ENCODE peak calls at places on chromosomes 5 and 9, in ten cellular contexts. N is HCT116, A is transverse colon, I is DND-41, W is psoas muscle, O is left lung, H is lung, X is pancreas, F is neural progenitor cell, J is cardiac muscle cell. G is an unnamed sample.

GRCh38 chr9:6644346-6645152 is 980 bp downstream of the GLDC start:
- DNase-seq in W (no peak), H (no peak), X (no peak), F (peak; percentile 41), A (no peak), O (no peak), N (no peak), J (peak; percentile 5), I (no peak), G (no peak)

GRCh38 chr9:83572524-83572923 is 34.3 kb upstream of the FRMD3 start:
- DNase-seq in O (no peak), J (no peak), A (no peak), X (no peak), F (no peak), W (no peak), H (no peak), I (peak; percentile 15), N (no peak), G (no peak)

GRCh38 chr9:4238522-4238921 is 61.3 kb downstream of the GLIS3 start:
- DNase-seq in W (no peak), A (no peak), F (no peak), J (no peak), I (no peak), N (peak; percentile 19), H (no peak), X (no peak), O (no peak), G (no peak)

GRCh38 chr9:124390812-124391658 is 24.2 kb downstream of the PSMB7 start:
- DNase-seq in F (peak; percentile 39), W (no peak), H (no peak), X (no peak), J (no peak), I (no peak), A (no peak), N (no peak), O (no peak), G (no peak)

GRCh38 chr9:109584205-109584604 is 86.1 kb upstream of the PTPN3 start:
- DNase-seq in F (no peak), A (no peak), H (no peak), W (no peak), N (no peak), X (no peak), O (no peak), I (no peak), J (no peak), G (no peak)

GRCh38 chr9:108759399-108759798 is 96.4 kb downstream of the ACTL7B start:
- DNase-seq in H (peak; percentile 2), J (no peak), X (peak; percentile 13), F (no peak), W (no peak), O (no peak), N (no peak), A (no peak), I (no peak), G (no peak)

GRCh38 chr5:97874491-97874890 is 691.4 kb upstream of the RIOK2 start:
- DNase-seq in J (no peak), O (no peak), H (no peak), W (no peak), A (no peak), N (no peak), I (no peak), X (no peak), F (no peak), G (no peak)

GRCh38 chr5:126253406-126253805 is 169.8 kb upstream of the GRAMD2B start:
- DNase-seq in X (no peak), W (no peak), A (no peak), F (no peak), J (no peak), I (no peak), H (no peak), O (no peak), N (no peak), G (no peak)

GRCh38 chr5:160280384-160281090 is 31.8 kb downstream of the CCNJL start:
- DNase-seq in H (no peak), J (no peak), X (no peak), F (no peak), O (no peak), W (no peak), A (peak; percentile 64), I (no peak), N (no peak), G (no peak)

GRCh38 chr9:103991698-103992097 is 102.4 kb upstream of the SMC2 start:
- DNase-seq in F (no peak), J (no peak), H (no peak), X (no peak), I (no peak), W (no peak), A (no peak), O (no peak), N (no peak), G (no peak)

GRCh38 chr9:7570107-7570720 is 229.4 kb downstream of the DMAC1 start:
- DNase-seq in H (peak; percentile 48), I (peak; percentile 79), O (peak; percentile 33), N (peak; percentile 44), A (peak; percentile 60), W (no peak), F (peak; percentile 74), X (peak; percentile 8), J (peak; percentile 71), G (no peak)

GRCh38 chr5:154967419-154968024 is 26.6 kb downstream of the MRPL22 start:
- DNase-seq in N (no peak), F (peak; percentile 4), J (peak; percentile 5), H (no peak), W (no peak), I (no peak), X (no peak), A (no peak), O (no peak), G (no peak)

GRCh38 chr5:151531581-151531980 is 59.5 kb downstream of the FAT2 start:
- DNase-seq in W (no peak), J (no peak), I (no peak), N (no peak), O (no peak), F (no peak), H (no peak), A (no peak), X (no peak), G (no peak)

GRCh38 chr5:219492-219891 is 1.4 kb downstream of the SDHA start:
- DNase-seq in A (no peak), X (no peak), I (peak; percentile 45), W (no peak), H (no peak), O (no peak), N (no peak), J (peak; percentile 26), F (peak; percentile 57), G (no peak)

GRCh38 chr5:65194871-65195270 is 286.8 kb downstream of the ADAMTS6 start:
- DNase-seq in X (no peak), N (no peak), O (no peak), H (no peak), J (no peak), W (no peak), A (no peak), I (no peak), F (no peak), G (no peak)

GRCh38 chr9:13524245-13524644 is 244.8 kb upstream of the MPDZ start:
- DNase-seq in H (no peak), O (no peak), A (no peak), I (no peak), X (no peak), F (no peak), N (no peak), W (no peak), J (no peak), G (no peak)

GRCh38 chr5:176619203-176619568 is 9.2 kb upstream of the GPRIN1 start:
- DNase-seq in O (peak; percentile 73), J (peak; percentile 93), H (peak; percentile 50), N (peak; percentile 79), I (no peak), A (peak; percentile 47), X (peak; percentile 25), W (peak; percentile 89), F (peak; percentile 98), G (no peak)

GRCh38 chr5:28014779-28015178 is 976.4 kb upstream of the CDH9 start:
- DNase-seq in N (peak; percentile 3), W (no peak), H (no peak), J (no peak), X (no peak), A (no peak), I (no peak), F (no peak), O (no peak), G (no peak)

GRCh38 chr9:88251903-88252302 is 113.6 kb upstream of the SPATA31C2 start:
- DNase-seq in A (no peak), X (no peak), O (no peak), N (no peak), J (no peak), W (no peak), F (no peak), I (no peak), H (no peak), G (no peak)
- H3K4me1 ChIP-seq in A (no peaks in the 10 kb centered on the region), X (no peaks in the 10 kb centered on the region), O (no peaks in the 10 kb centered on the region), N (no peaks in the 10 kb centered on the region), J (no peaks in the 10 kb centered on the region), W (no peaks in the 10 kb centered on the region), F (no peaks in the 10 kb centered on the region), I (no peaks in the 10 kb centered on the region), H (no peaks in the 10 kb centered on the region), G (no peaks in the 10 kb centered on the region)

DNA sequence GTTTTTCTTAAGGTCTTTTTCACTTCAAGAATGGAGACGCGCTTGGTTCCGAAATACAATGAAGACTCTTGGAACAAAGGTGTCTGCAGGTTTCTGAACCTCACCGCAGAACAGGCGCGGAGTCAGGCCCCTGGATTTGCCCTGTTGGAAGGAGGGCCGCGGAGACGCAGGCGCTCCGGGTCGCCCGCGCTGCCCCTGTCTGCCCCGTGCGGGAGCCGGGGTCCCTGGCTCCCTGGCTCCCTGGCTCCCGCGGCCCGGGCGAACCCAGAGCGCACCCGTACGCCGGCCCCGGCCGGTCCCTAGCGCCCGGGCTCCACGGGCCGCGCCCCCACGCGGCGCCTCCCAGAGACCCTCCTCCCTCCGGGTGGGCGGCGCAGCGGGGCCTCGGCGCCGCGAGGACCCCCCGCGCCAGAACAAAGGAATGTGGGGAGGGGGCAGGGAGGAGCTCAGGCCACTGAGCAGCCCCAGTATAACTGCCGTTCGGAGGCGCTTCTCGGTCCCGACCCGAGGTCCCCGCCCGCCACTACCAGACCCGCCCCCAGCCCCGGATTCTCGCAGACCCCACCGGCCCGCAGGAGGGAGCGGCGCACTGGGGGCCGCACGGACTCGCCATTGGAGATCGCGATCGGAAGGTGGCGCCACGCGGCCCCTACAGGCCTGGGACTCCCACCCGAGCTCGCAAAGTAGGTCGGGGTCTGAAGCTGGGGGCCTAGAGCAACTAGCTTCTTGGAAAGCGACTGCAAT is 2.4 kb downstream of the NFIL3 start:
- DNase-seq in F (peak; percentile 80), I (no peak), O (peak; percentile 47), J (peak; percentile 80), X (peak; percentile 9), A (peak; percentile 30), N (no peak), W (peak; percentile 69), H (no peak), G (no peak)
- H3K4me3 ChIP-seq in F (peak overlapping the region; percentile 92), I (no peak overlapping the region), O (peak overlapping the region; percentile 74), J (peak overlapping the region; percentile 99), X (peak overlapping the region; percentile 20), A (peak overlapping the region; percentile 67), N (no peak overlapping the region), W (peak overlapping the region; percentile 87), H (peak overlapping the region; percentile 54), G (peak overlapping the region; percentile 88)

GRCh38 chr5:26329562-26330189 is 708.7 kb downstream of the CDH9 start:
- DNase-seq in O (no peak), J (peak; percentile 37), I (no peak), W (no peak), N (no peak), H (no peak), X (no peak), A (no peak), F (peak; percentile 32), G (no peak)
- TF ChIP-seq CTCF in O (no peak), J (no peak), I (peak; percentile 20), W (no peak), N (no peak), H (no peak), X (no peak), A (no peak), F (peak; percentile 72), G (no peak)

GRCh38 chr9:89410709-89411111 is 87.2 kb downstream of the SEMA4D start:
- DNase-seq in W (peak; percentile 23), A (no peak), H (no peak), F (no peak), O (no peak), J (no peak), I (no peak), X (no peak), N (no peak), G (no peak)
- H3K4me1 ChIP-seq in W (peaks cover 50% of the 10 kb centered on the region), A (no peaks in the 10 kb centered on the region), H (peaks cover 8% of the 10 kb centered on the region), F (peaks cover 18% of the 10 kb centered on the region), O (peaks cover 52% of the 10 kb centered on the region), J (peaks cover 13% of the 10 kb centered on the region), I (peaks cover 75% of the 10 kb centered on the region), X (no peaks in the 10 kb centered on the region), N (no peaks in the 10 kb centered on the region), G (no peaks in the 10 kb centered on the region)

G was measured in breast epithelium.